ENCODE peak calls at places on chromosomes 16 and 17, in six cellular contexts. One of them, this sample, is unnamed.
A peak's percentile ranks its signal among the peaks of the same experiment; 100 is the strongest.

GRCh38 chr16:71484006-71484893 is 4.9 kb downstream of the ZNF19 start:
- DNase-seq in A549: peak; percentile 84
- DNase-seq in H1: no peak
- DNase-seq in endothelial cell of umbilical vein: peak; percentile 88
- DNase-seq in HepG2: peak; percentile 91
- DNase-seq in WTC11: peak; percentile 69
- DNase-seq in this sample: peak; percentile 85

GRCh38 chr17:43416998-43417891 is 18.5 kb downstream of the ARL4D start:
- DNase-seq in A549: no peak
- DNase-seq in H1: no peak
- DNase-seq in endothelial cell of umbilical vein: no peak
- DNase-seq in HepG2: no peak
- DNase-seq in WTC11: no peak
- DNase-seq in this sample: no peak

GRCh38 chr17:59623151-59623550 is 3.5 kb downstream of the CLTC start:
- DNase-seq in A549: no peak
- DNase-seq in H1: no peak
- DNase-seq in endothelial cell of umbilical vein: peak; percentile 36
- DNase-seq in HepG2: no peak
- DNase-seq in WTC11: no peak
- DNase-seq in this sample: no peak

GRCh38 chr16:68707341-68708152 is 29.5 kb upstream of the CDH1 start:
- DNase-seq in A549: peak; percentile 89
- DNase-seq in H1: peak; percentile 66
- DNase-seq in endothelial cell of umbilical vein: no peak
- DNase-seq in HepG2: peak; percentile 81
- DNase-seq in WTC11: peak; percentile 67
- DNase-seq in this sample: peak; percentile 63

GRCh38 chr16:84709609-84710008 is 9.8 kb downstream of the USP10 start:
- DNase-seq in A549: no peak
- DNase-seq in H1: no peak
- DNase-seq in endothelial cell of umbilical vein: no peak
- DNase-seq in HepG2: no peak
- DNase-seq in WTC11: no peak
- DNase-seq in this sample: no peak

GRCh38 chr17:17929655-17930380 is 42.4 kb downstream of the TOM1L2 start:
- DNase-seq in A549: no peak
- DNase-seq in H1: no peak
- DNase-seq in endothelial cell of umbilical vein: no peak
- DNase-seq in HepG2: no peak
- DNase-seq in WTC11: no peak
- DNase-seq in this sample: no peak

GRCh38 chr17:19021622-19022083 is 17.1 kb upstream of the FAM83G start:
- DNase-seq in A549: no peak
- DNase-seq in H1: no peak
- DNase-seq in endothelial cell of umbilical vein: no peak
- DNase-seq in HepG2: no peak
- DNase-seq in WTC11: peak; percentile 75
- DNase-seq in this sample: peak; percentile 63

GRCh38 chr17:73604046-73604445 is 40.2 kb downstream of the SDK2 start:
- DNase-seq in A549: no peak
- DNase-seq in H1: no peak
- DNase-seq in endothelial cell of umbilical vein: no peak
- DNase-seq in HepG2: no peak
- DNase-seq in WTC11: no peak
- DNase-seq in this sample: no peak

GRCh38 chr16:70470927-70471341 is 16.5 kb downstream of the FCSK start:
- DNase-seq in A549: peak; percentile 66
- DNase-seq in H1: no peak
- DNase-seq in endothelial cell of umbilical vein: peak; percentile 18
- DNase-seq in HepG2: peak; percentile 61
- DNase-seq in WTC11: peak; percentile 76
- DNase-seq in this sample: peak; percentile 58

GRCh38 chr16:35485915-35486314 is 2026.5 kb downstream of the TP53TG3F start:
- DNase-seq in A549: no peak
- DNase-seq in H1: no peak
- DNase-seq in endothelial cell of umbilical vein: no peak
- DNase-seq in HepG2: no peak
- DNase-seq in WTC11: no peak
- DNase-seq in this sample: no peak

GRCh38 chr16:85553436-85554113 is 59.5 kb upstream of the GSE1 start:
- DNase-seq in A549: peak; percentile 62
- DNase-seq in H1: no peak
- DNase-seq in endothelial cell of umbilical vein: peak; percentile 20
- DNase-seq in HepG2: peak; percentile 84
- DNase-seq in WTC11: peak; percentile 76
- DNase-seq in this sample: no peak

GRCh38 chr17:81302861-81303326 is 7.8 kb upstream of the SLC38A10 start:
- DNase-seq in A549: no peak
- DNase-seq in H1: no peak
- DNase-seq in endothelial cell of umbilical vein: no peak
- DNase-seq in HepG2: peak; percentile 61
- DNase-seq in WTC11: no peak
- DNase-seq in this sample: no peak

GRCh38 chr16:87698241-87698640 is 67.5 kb downstream of the KLHDC4 start:
- DNase-seq in A549: no peak
- DNase-seq in H1: no peak
- DNase-seq in endothelial cell of umbilical vein: no peak
- DNase-seq in HepG2: no peak
- DNase-seq in WTC11: no peak
- DNase-seq in this sample: no peak

GRCh38 chr17:82031303-82031884 is at the start of gene RAC3:
- DNase-seq in A549: no peak
- DNase-seq in H1: no peak
- DNase-seq in endothelial cell of umbilical vein: no peak
- DNase-seq in HepG2: no peak
- DNase-seq in WTC11: peak; percentile 56
- DNase-seq in this sample: peak; percentile 57

GRCh38 chr17:47172698-47173565 is 16.2 kb downstream of the CDC27 start:
- DNase-seq in A549: no peak
- DNase-seq in H1: no peak
- DNase-seq in endothelial cell of umbilical vein: no peak
- DNase-seq in HepG2: no peak
- DNase-seq in WTC11: no peak
- DNase-seq in this sample: no peak

GRCh38 chr17:73292031-73292531 is 19.7 kb downstream of the CDC42EP4 start:
- DNase-seq in A549: no peak
- DNase-seq in H1: no peak
- DNase-seq in endothelial cell of umbilical vein: peak; percentile 74
- DNase-seq in HepG2: no peak
- DNase-seq in WTC11: no peak
- DNase-seq in this sample: no peak

GRCh38 chr17:55577011-55577586 is 65.8 kb upstream of the SMIM36 start:
- DNase-seq in A549: no peak
- DNase-seq in H1: no peak
- DNase-seq in endothelial cell of umbilical vein: peak; percentile 61
- DNase-seq in HepG2: no peak
- DNase-seq in WTC11: no peak
- DNase-seq in this sample: no peak

GRCh38 chr17:956905-957304 is 22.7 kb downstream of the NXN start:
- DNase-seq in A549: peak; percentile 69
- DNase-seq in H1: no peak
- DNase-seq in endothelial cell of umbilical vein: peak; percentile 24
- DNase-seq in HepG2: no peak
- DNase-seq in WTC11: no peak
- DNase-seq in this sample: peak; percentile 12

GRCh38 chr16:28923652-28924398 is 1.2 kb downstream of the RABEP2 start:
- DNase-seq in A549: no peak
- DNase-seq in H1: no peak
- DNase-seq in endothelial cell of umbilical vein: no peak
- DNase-seq in HepG2: peak; percentile 81
- DNase-seq in WTC11: no peak
- DNase-seq in this sample: peak; percentile 10

GRCh38 chr16:80887062-80887461 is 82.7 kb upstream of the CDYL2 start:
- DNase-seq in A549: no peak
- DNase-seq in H1: no peak
- DNase-seq in endothelial cell of umbilical vein: no peak
- DNase-seq in HepG2: no peak
- DNase-seq in WTC11: no peak
- DNase-seq in this sample: no peak

GRCh38 chr17:82495844-82496528 is 23.5 kb upstream of the FOXK2 start:
- DNase-seq in A549: no peak
- DNase-seq in H1: peak; percentile 23
- DNase-seq in endothelial cell of umbilical vein: no peak
- DNase-seq in HepG2: peak; percentile 48
- DNase-seq in WTC11: peak; percentile 40
- DNase-seq in this sample: no peak

GRCh38 chr16:19203374-19203966 is 35.4 kb downstream of the SYT17 start:
- DNase-seq in A549: no peak
- DNase-seq in H1: no peak
- DNase-seq in endothelial cell of umbilical vein: no peak
- DNase-seq in HepG2: no peak
- DNase-seq in WTC11: no peak
- DNase-seq in this sample: no peak

GRCh38 chr16:48099455-48099854 is 56.3 kb downstream of the ABCC12 start:
- DNase-seq in A549: no peak
- DNase-seq in H1: no peak
- DNase-seq in endothelial cell of umbilical vein: no peak
- DNase-seq in HepG2: no peak
- DNase-seq in WTC11: peak; percentile 26
- DNase-seq in this sample: peak; percentile 46

GRCh38 chr17:73957564-73957963 is 245.9 kb upstream of the RPL38 start:
- DNase-seq in A549: no peak
- DNase-seq in H1: no peak
- DNase-seq in endothelial cell of umbilical vein: no peak
- DNase-seq in HepG2: no peak
- DNase-seq in WTC11: no peak
- DNase-seq in this sample: no peak

GRCh38 chr16:84788968-84789371 is 30.8 kb upstream of the CRISPLD2 start:
- DNase-seq in A549: no peak
- DNase-seq in H1: no peak
- DNase-seq in endothelial cell of umbilical vein: no peak
- DNase-seq in HepG2: no peak
- DNase-seq in WTC11: no peak
- DNase-seq in this sample: no peak

GRCh38 chr16:4021070-4021779 is 95.0 kb downstream of the ADCY9 start:
- DNase-seq in A549: no peak
- DNase-seq in H1: no peak
- DNase-seq in endothelial cell of umbilical vein: no peak
- DNase-seq in HepG2: peak; percentile 79
- DNase-seq in WTC11: no peak
- DNase-seq in this sample: no peak

GRCh38 chr16:30096862-30097563 is 1.0 kb upstream of the YPEL3 start:
- DNase-seq in A549: no peak
- DNase-seq in H1: no peak
- DNase-seq in endothelial cell of umbilical vein: peak; percentile 24
- DNase-seq in HepG2: no peak
- DNase-seq in WTC11: peak; percentile 40
- DNase-seq in this sample: no peak
- TF ChIP-seq JUN in A549: no peak
- TF ChIP-seq JUN in H1: no peak
- TF ChIP-seq JUN in endothelial cell of umbilical vein: no peak
- TF ChIP-seq JUN in HepG2: no peak
- TF ChIP-seq JUN in WTC11: no peak
- TF ChIP-seq JUN in this sample: no peak

DNA sequence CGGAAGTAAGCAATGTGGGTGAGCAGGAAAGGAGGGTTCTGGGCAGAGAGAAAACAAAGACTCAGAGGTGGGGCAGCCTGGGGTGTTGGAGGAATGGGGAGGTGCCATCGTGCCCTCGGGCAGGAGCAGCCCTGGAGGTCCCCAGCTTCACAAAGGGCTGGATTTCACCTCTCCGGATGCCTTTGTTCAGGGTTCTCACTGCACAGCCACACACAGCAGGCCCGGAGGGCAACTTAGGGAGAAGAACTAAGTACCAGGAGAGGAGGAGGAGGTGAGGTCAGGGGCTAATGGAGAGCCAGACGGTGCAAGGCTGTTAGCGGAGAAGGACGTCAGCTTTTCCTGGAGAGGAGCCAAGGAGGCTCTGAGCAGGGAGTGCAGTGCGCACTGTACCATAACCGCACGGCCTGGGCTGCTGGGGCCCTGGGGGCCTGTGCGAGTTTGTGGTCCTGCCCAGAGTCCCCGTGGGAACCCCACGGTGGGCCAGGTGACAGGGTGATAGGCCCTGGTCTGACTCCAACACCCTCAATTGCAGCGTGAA is 9.3 kb downstream of the ARRB2 start:
- DNase-seq in A549: peak; percentile 84
- DNase-seq in H1: no peak
- DNase-seq in endothelial cell of umbilical vein: peak; percentile 33
- DNase-seq in HepG2: no peak
- DNase-seq in WTC11: no peak
- DNase-seq in this sample: no peak
- TF ChIP-seq JUN in A549: peak; percentile 47
- TF ChIP-seq JUN in H1: no peak
- TF ChIP-seq JUN in endothelial cell of umbilical vein: no peak
- TF ChIP-seq JUN in HepG2: no peak
- TF ChIP-seq JUN in WTC11: no peak
- TF ChIP-seq JUN in this sample: no peak

GRCh38 chr17:39852239-39852638 is 11.9 kb downstream of the IKZF3 start:
- DNase-seq in A549: no peak
- DNase-seq in H1: no peak
- DNase-seq in endothelial cell of umbilical vein: no peak
- DNase-seq in HepG2: no peak
- DNase-seq in WTC11: no peak
- DNase-seq in this sample: no peak
- TF ChIP-seq JUN in A549: no peak
- TF ChIP-seq JUN in H1: no peak
- TF ChIP-seq JUN in endothelial cell of umbilical vein: no peak
- TF ChIP-seq JUN in HepG2: no peak
- TF ChIP-seq JUN in WTC11: no peak
- TF ChIP-seq JUN in this sample: no peak

GRCh38 chr17:79836952-79837887 is 2.0 kb downstream of the CBX4 start:
- DNase-seq in A549: peak; percentile 80
- DNase-seq in H1: no peak
- DNase-seq in endothelial cell of umbilical vein: no peak
- DNase-seq in HepG2: peak; percentile 88
- DNase-seq in WTC11: peak; percentile 54
- DNase-seq in this sample: peak; percentile 67
- TF ChIP-seq JUN in A549: peak; percentile 45
- TF ChIP-seq JUN in H1: no peak
- TF ChIP-seq JUN in endothelial cell of umbilical vein: no peak
- TF ChIP-seq JUN in HepG2: no peak
- TF ChIP-seq JUN in WTC11: no peak
- TF ChIP-seq JUN in this sample: no peak